ENCODE peak calls at places on chromosomes 12 and 14, in six cellular contexts. D is HCT116, S is fibroblast of mammary gland, G is astrocyte of the spinal cord, V is cardiac muscle cell, O is adrenal gland. L is an unnamed sample.

GRCh38 chr14:75222208-75222701 is 45.8 kb upstream of the TMED10 start:
- DNase-seq in D (no peak), S (peak), G (peak), V (no peak), O (no peak), L (no peak)

GRCh38 chr12:103800252-103800771 is 40.7 kb downstream of the NT5DC3 start:
- DNase-seq in D (no peak), S (peak), G (peak), V (peak), O (peak), L (peak)

GRCh38 chr14:87052646-87053225 is 940.2 kb downstream of the GALC start:
- DNase-seq in D (no peak), S (no peak), G (no peak), V (no peak), O (no peak), L (no peak)

GRCh38 chr12:127657036-127657435 is 609.9 kb upstream of the TMEM132C start:
- DNase-seq in D (no peak), S (no peak), G (no peak), V (no peak), O (no peak), L (no peak)

GRCh38 chr12:65622056-65622455 is 202.2 kb upstream of the HMGA2 start:
- DNase-seq in D (no peak), S (no peak), G (no peak), V (no peak), O (no peak), L (no peak)

GRCh38 chr14:100769035-100769939 is 42.6 kb downstream of the DLK1 start:
- DNase-seq in D (no peak), S (no peak), G (no peak), V (no peak), O (no peak), L (no peak)

GRCh38 chr14:106372870-106373657 is 846.7 kb downstream of the TMEM121 start:
- DNase-seq in D (peak), S (no peak), G (no peak), V (no peak), O (peak), L (no peak)

GRCh38 chr14:91873476-91874265 is 6.3 kb upstream of the TC2N start:
- DNase-seq in D (no peak), S (peak), G (no peak), V (no peak), O (no peak), L (no peak)

GRCh38 chr12:1810931-1811280 is 9.5 kb upstream of the LRTM2 start:
- DNase-seq in D (no peak), S (no peak), G (no peak), V (no peak), O (no peak), L (no peak)
- H3K4me3 ChIP-seq in D (no peak), S (no peak), G (no peak), V (no peak), O (no peak), L (no peak)

DNA sequence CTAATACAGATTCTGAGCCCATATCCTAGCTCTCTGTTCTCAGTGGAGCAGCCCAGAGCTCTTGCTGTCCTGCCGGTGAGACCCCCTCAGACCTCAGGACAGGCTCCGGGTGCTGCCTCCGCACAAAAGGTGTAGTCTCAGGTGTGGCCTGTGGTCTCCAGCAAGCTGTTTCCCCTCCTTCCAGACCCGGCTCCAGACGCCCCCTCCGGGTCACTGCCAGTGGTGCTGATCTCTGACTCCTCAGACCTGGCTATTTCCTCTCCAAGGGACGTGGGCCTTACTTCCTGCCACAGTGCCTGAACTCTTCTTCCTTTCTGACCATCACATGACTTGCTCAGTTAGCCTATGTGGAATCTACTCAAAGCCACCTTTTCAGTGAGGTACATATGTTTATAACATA is 337.5 kb downstream of the GLT1D1 start:
- DNase-seq in D (no peak), S (no peak), G (no peak), V (peak), O (no peak), L (no peak)
- TF ChIP-seq CTCF in D (no peak), S (no peak), G (no peak), V (no peak), O (no peak), L (no peak)

GRCh38 chr12:91344408-91344807 is 161.8 kb upstream of the DCN start:
- DNase-seq in D (no peak), S (no peak), G (no peak), V (no peak), O (no peak), L (no peak)

GRCh38 chr12:91349451-91349850 is 166.8 kb upstream of the DCN start:
- DNase-seq in D (no peak), S (peak), G (no peak), V (no peak), O (no peak), L (no peak)

GRCh38 chr12:91347686-91348085 is 165.1 kb upstream of the DCN start:
- DNase-seq in D (no peak), S (no peak), G (no peak), V (no peak), O (no peak), L (no peak)

GRCh38 chr12:91343010-91343409 is 160.4 kb upstream of the DCN start:
- DNase-seq in D (no peak), S (no peak), G (no peak), V (no peak), O (no peak), L (no peak)

GRCh38 chr12:91346827-91347226 is 164.2 kb upstream of the DCN start:
- DNase-seq in D (no peak), S (no peak), G (no peak), V (no peak), O (no peak), L (no peak)
- H3K4me3 ChIP-seq in D (no peak), S (no peak), G (no peak), V (no peak), O (no peak), L (no peak)

GRCh38 chr14:61360796-61361526 is 39.6 kb downstream of the PRKCH start:
- DNase-seq in D (no peak), S (no peak), G (no peak), V (no peak), O (no peak), L (no peak)

GRCh38 chr14:61362072-61362750 is 40.8 kb downstream of the PRKCH start:
- DNase-seq in D (no peak), S (no peak), G (no peak), V (no peak), O (no peak), L (no peak)

GRCh38 chr14:61358812-61359211 is 37.4 kb downstream of the PRKCH start:
- DNase-seq in D (no peak), S (no peak), G (no peak), V (no peak), O (no peak), L (no peak)

GRCh38 chr14:61355892-61356325 is 34.5 kb downstream of the PRKCH start:
- DNase-seq in D (peak), S (peak), G (peak), V (no peak), O (peak), L (no peak)

DNA sequence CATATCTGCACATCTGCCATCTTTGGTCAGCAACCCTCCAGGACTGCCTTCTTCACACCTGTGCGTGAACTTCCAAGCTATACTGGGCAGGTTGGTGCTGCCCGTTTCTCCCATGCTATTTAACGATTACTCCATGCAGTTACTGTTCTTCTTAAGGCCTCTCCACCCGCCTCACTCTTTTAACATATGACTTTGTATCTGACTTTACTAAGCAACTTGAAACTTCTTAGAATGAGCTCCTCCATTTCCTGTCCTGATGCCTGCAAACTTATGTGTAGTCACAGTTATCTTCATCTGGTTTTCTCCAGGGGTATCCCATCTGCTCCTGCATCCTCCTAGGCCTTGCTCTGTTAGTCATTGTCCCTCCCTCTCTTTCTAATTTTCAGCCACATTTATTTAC is 35.7 kb downstream of the PRKCH start:
- DNase-seq in D (no peak), S (no peak), G (no peak), V (no peak), O (no peak), L (no peak)
- TF ChIP-seq CTCF in D (no peak), S (no peak), G (no peak), V (no peak), O (no peak), L (no peak)

GRCh38 chr12:20350495-20350894 is 17.8 kb upstream of the PDE3A start:
- DNase-seq in D (no peak), S (peak), G (peak), V (no peak), O (no peak), L (peak)
- H3K4me3 ChIP-seq in D (no peak), S (no peak), G (no peak), V (no peak), O (no peak), L (no peak)

GRCh38 chr12:125136702-125137101 is 71.5 kb downstream of the AACS start:
- DNase-seq in D (no peak), S (no peak), G (no peak), V (no peak), O (no peak), L (no peak)

GRCh38 chr12:125135906-125136305 is 70.7 kb downstream of the AACS start:
- DNase-seq in D (no peak), S (no peak), G (no peak), V (no peak), O (no peak), L (no peak)

GRCh38 chr12:125140239-125140917 is 75.1 kb downstream of the AACS start:
- DNase-seq in D (no peak), S (peak), G (peak), V (no peak), O (no peak), L (no peak)

GRCh38 chr12:125140918-125141573 is 75.8 kb downstream of the AACS start:
- DNase-seq in D (peak), S (peak), G (peak), V (no peak), O (no peak), L (no peak)

DNA sequence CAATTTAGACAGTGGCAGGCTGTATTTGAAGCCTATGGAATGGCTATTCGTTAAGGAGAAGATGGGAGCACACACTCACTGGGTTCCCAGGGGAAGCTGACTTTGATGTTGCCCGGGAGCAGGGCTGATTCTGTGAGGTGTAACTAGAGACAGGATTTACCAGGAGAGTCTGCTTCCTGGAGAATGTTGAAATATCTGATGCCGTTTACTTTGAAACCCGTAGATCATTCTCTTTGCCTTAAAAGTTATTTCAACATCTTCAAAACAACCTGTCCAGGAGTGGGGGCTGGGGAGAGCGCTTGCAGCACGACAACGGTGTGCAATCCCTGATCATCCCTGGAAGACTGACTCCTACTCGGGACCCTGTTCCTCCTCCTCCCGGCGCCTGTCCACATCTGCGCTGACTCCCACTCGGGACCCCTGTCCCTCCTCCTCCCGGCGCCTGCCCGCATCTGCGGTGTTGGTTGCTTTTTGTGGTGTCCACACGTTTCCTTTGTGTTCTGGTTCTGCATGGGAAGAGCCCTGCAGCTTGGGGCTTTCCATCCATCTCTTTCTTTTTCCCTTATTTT is 72.6 kb downstream of the AACS start:
- DNase-seq in D (no peak), S (no peak), G (no peak), V (no peak), O (no peak), L (no peak)
- TF ChIP-seq CTCF in D (no peak), S (no peak), G (no peak), V (no peak), O (no peak), L (no peak)

DNA sequence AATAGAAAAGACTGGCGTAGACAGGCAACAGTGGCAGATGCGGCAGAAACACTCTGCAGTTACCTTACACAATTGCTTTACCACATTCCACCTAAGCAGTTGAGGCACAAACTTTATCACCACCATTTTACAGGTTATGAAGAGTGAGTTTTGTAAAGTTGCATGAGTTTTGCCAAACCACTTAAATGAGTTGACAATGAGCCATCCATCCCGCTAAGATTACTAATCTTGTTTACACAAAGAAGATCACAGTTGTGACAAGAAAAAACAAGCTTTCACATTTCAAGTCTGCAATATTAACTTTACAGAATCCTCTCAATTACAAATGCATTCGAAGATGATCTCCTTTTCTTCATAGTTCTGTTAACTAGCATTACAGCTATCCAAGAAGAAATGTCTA is 1.8 kb downstream of the TMCC3 start:
- DNase-seq in D (no peak), S (peak), G (no peak), V (no peak), O (no peak), L (no peak)
- H3K4me3 ChIP-seq in D (no peak), S (peak), G (no peak), V (no peak), O (no peak), L (no peak)

DNA sequence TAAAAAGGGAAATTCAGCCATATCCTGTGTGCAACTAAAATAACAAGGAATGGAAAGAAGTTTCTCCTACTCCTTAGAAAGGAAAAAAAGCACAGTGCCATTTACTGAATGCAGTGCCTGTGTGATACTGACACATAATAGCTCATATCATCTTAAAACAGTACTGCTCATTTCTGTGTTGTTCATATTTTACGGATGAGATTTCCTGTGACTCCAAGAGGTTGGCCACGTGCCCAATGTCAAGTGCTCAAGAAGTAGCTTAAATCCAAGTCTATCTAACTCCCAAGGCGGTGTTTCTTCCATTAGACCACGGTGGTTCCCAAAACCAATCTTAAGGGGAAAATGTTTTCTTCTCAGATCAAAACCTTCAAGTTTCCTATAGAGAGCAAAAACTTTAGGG is 20.0 kb downstream of the MAP3K9 start:
- DNase-seq in D (no peak), S (peak), G (peak), V (peak), O (no peak), L (no peak)
- TF ChIP-seq CTCF in D (no peak), S (no peak), G (no peak), V (no peak), O (no peak), L (no peak)

L was measured in astrocyte of the cerebellum.